ENCODE peak calls at places on chromosomes 12 and 14, in eight cellular contexts. One of them, this sample, is unnamed.

GRCh38 chr12:101018540-101018939 is 191.5 kb downstream of the SLC5A8 start:
- DNase-seq in GM23338: peak; percentile 19
- DNase-seq in H7: no peak
- DNase-seq in hepatocyte: peak; percentile 77
- DNase-seq in lung: no peak
- DNase-seq in stomach: no peak
- DNase-seq in tibial artery: no peak
- DNase-seq in upper lobe of right lung: no peak
- DNase-seq in this sample: no peak

GRCh38 chr12:14366211-14366762 is 805 bp downstream of the ATF7IP start:
- DNase-seq in H7: no peak
- DNase-seq in upper lobe of right lung: no peak
- DNase-seq in lung: no peak
- DNase-seq in GM23338: no peak
- DNase-seq in hepatocyte: peak; percentile 20
- DNase-seq in tibial artery: no peak
- DNase-seq in stomach: no peak
- DNase-seq in this sample: no peak

GRCh38 chr14:51552768-51553426 is 98.8 kb upstream of the FRMD6 start:
- DNase-seq in hepatocyte: peak; percentile 22
- DNase-seq in GM23338: no peak
- DNase-seq in lung: no peak
- DNase-seq in tibial artery: no peak
- DNase-seq in stomach: no peak
- DNase-seq in upper lobe of right lung: no peak
- DNase-seq in H7: no peak
- DNase-seq in this sample: no peak

GRCh38 chr12:68564166-68564565 is 46.5 kb upstream of the RAP1B start:
- DNase-seq in stomach: no peak
- DNase-seq in tibial artery: no peak
- DNase-seq in lung: no peak
- DNase-seq in hepatocyte: no peak
- DNase-seq in H7: no peak
- DNase-seq in upper lobe of right lung: no peak
- DNase-seq in GM23338: no peak
- DNase-seq in this sample: no peak

GRCh38 chr12:107152331-107152730 is 59.0 kb upstream of the CRY1 start:
- DNase-seq in hepatocyte: no peak
- DNase-seq in H7: no peak
- DNase-seq in upper lobe of right lung: no peak
- DNase-seq in lung: no peak
- DNase-seq in tibial artery: no peak
- DNase-seq in stomach: no peak
- DNase-seq in GM23338: no peak
- DNase-seq in this sample: no peak

GRCh38 chr12:14934511-14934910 is 3.8 kb downstream of the ERP27 start:
- DNase-seq in lung: no peak
- DNase-seq in hepatocyte: no peak
- DNase-seq in stomach: no peak
- DNase-seq in upper lobe of right lung: no peak
- DNase-seq in H7: no peak
- DNase-seq in tibial artery: no peak
- DNase-seq in GM23338: no peak
- DNase-seq in this sample: no peak

GRCh38 chr12:100447405-100447804 is 26.3 kb upstream of the NR1H4 start:
- DNase-seq in tibial artery: no peak
- DNase-seq in hepatocyte: no peak
- DNase-seq in lung: no peak
- DNase-seq in stomach: no peak
- DNase-seq in GM23338: peak; percentile 34
- DNase-seq in upper lobe of right lung: no peak
- DNase-seq in H7: peak; percentile 26
- DNase-seq in this sample: no peak

GRCh38 chr12:132444957-132445883 is 44.7 kb upstream of the FBRSL1 start:
- DNase-seq in upper lobe of right lung: no peak
- DNase-seq in tibial artery: no peak
- DNase-seq in H7: peak; percentile 86
- DNase-seq in GM23338: peak; percentile 37
- DNase-seq in lung: peak; percentile 43
- DNase-seq in hepatocyte: no peak
- DNase-seq in stomach: peak; percentile 43
- DNase-seq in this sample: peak; percentile 39

GRCh38 chr14:67263499-67264149 is 22.4 kb downstream of the PALS1 start:
- DNase-seq in GM23338: no peak
- DNase-seq in lung: no peak
- DNase-seq in stomach: no peak
- DNase-seq in hepatocyte: peak; percentile 30
- DNase-seq in H7: no peak
- DNase-seq in upper lobe of right lung: no peak
- DNase-seq in tibial artery: no peak
- DNase-seq in this sample: no peak

GRCh38 chr12:109589240-109589590 is 15.6 kb downstream of the MVK start:
- DNase-seq in GM23338: no peak
- DNase-seq in lung: no peak
- DNase-seq in tibial artery: no peak
- DNase-seq in hepatocyte: no peak
- DNase-seq in upper lobe of right lung: no peak
- DNase-seq in stomach: no peak
- DNase-seq in H7: no peak
- DNase-seq in this sample: no peak

GRCh38 chr14:76981670-76982069 is 46.8 kb downstream of the IRF2BPL start:
- DNase-seq in upper lobe of right lung: no peak
- DNase-seq in tibial artery: no peak
- DNase-seq in hepatocyte: no peak
- DNase-seq in stomach: no peak
- DNase-seq in lung: no peak
- DNase-seq in GM23338: no peak
- DNase-seq in H7: no peak
- DNase-seq in this sample: no peak

GRCh38 chr14:31419179-31420012 is 954 bp downstream of the HEATR5A start:
- DNase-seq in GM23338: no peak
- DNase-seq in upper lobe of right lung: no peak
- DNase-seq in stomach: no peak
- DNase-seq in H7: no peak
- DNase-seq in tibial artery: no peak
- DNase-seq in lung: no peak
- DNase-seq in hepatocyte: peak; percentile 79
- DNase-seq in this sample: no peak

GRCh38 chr12:78406776-78407335 is 457.7 kb upstream of the SYT1 start:
- DNase-seq in H7: no peak
- DNase-seq in GM23338: no peak
- DNase-seq in tibial artery: no peak
- DNase-seq in hepatocyte: no peak
- DNase-seq in lung: no peak
- DNase-seq in upper lobe of right lung: no peak
- DNase-seq in stomach: no peak
- DNase-seq in this sample: no peak

GRCh38 chr12:15116073-15116472 is 105.1 kb downstream of the RERG start:
- DNase-seq in upper lobe of right lung: no peak
- DNase-seq in H7: no peak
- DNase-seq in lung: no peak
- DNase-seq in tibial artery: peak; percentile 65
- DNase-seq in stomach: no peak
- DNase-seq in GM23338: no peak
- DNase-seq in hepatocyte: peak; percentile 4
- DNase-seq in this sample: no peak

GRCh38 chr14:104794099-104794498 is 1.4 kb downstream of the AKT1 start:
- DNase-seq in H7: peak; percentile 99
- DNase-seq in GM23338: no peak
- DNase-seq in hepatocyte: peak; percentile 67
- DNase-seq in lung: peak; percentile 66
- DNase-seq in tibial artery: no peak
- DNase-seq in stomach: peak; percentile 52
- DNase-seq in upper lobe of right lung: peak; percentile 87
- DNase-seq in this sample: peak; percentile 77

GRCh38 chr14:93943052-93943451 is 15.9 kb downstream of the FAM181A start:
- DNase-seq in upper lobe of right lung: no peak
- DNase-seq in H7: no peak
- DNase-seq in GM23338: no peak
- DNase-seq in stomach: no peak
- DNase-seq in lung: no peak
- DNase-seq in tibial artery: no peak
- DNase-seq in hepatocyte: no peak
- DNase-seq in this sample: no peak

GRCh38 chr14:67056684-67057083 is 132.6 kb upstream of the GARIN2 start:
- DNase-seq in hepatocyte: no peak
- DNase-seq in tibial artery: no peak
- DNase-seq in lung: no peak
- DNase-seq in upper lobe of right lung: peak; percentile 48
- DNase-seq in GM23338: no peak
- DNase-seq in H7: no peak
- DNase-seq in stomach: no peak
- DNase-seq in this sample: no peak

GRCh38 chr12:27524839-27525238 is 833 bp downstream of the PPFIBP1 start:
- DNase-seq in tibial artery: no peak
- DNase-seq in upper lobe of right lung: no peak
- DNase-seq in lung: no peak
- DNase-seq in hepatocyte: peak; percentile 28
- DNase-seq in H7: no peak
- DNase-seq in stomach: no peak
- DNase-seq in GM23338: peak; percentile 14
- DNase-seq in this sample: peak; percentile 40
- H3K4me3 ChIP-seq in tibial artery: peak overlapping the region; percentile 78
- H3K4me3 ChIP-seq in upper lobe of right lung: peak overlapping the region; percentile 81
- H3K4me3 ChIP-seq in lung: peak overlapping the region; percentile 41
- H3K4me3 ChIP-seq in hepatocyte: peak overlapping the region; percentile 81
- H3K4me3 ChIP-seq in H7: peak overlapping the region; percentile 84
- H3K4me3 ChIP-seq in stomach: peak overlapping the region; percentile 59
- H3K4me3 ChIP-seq in GM23338: peak overlapping the region; percentile 56
- H3K4me3 ChIP-seq in this sample: peak overlapping the region; percentile 68

GRCh38 chr12:29737616-29738015 is 46.1 kb downstream of the TMTC1 start:
- DNase-seq in lung: no peak
- DNase-seq in H7: no peak
- DNase-seq in GM23338: no peak
- DNase-seq in upper lobe of right lung: no peak
- DNase-seq in stomach: no peak
- DNase-seq in tibial artery: no peak
- DNase-seq in hepatocyte: no peak
- DNase-seq in this sample: no peak

GRCh38 chr12:29733060-29733459 is 50.7 kb downstream of the TMTC1 start:
- DNase-seq in upper lobe of right lung: no peak
- DNase-seq in tibial artery: no peak
- DNase-seq in lung: no peak
- DNase-seq in GM23338: no peak
- DNase-seq in H7: no peak
- DNase-seq in stomach: no peak
- DNase-seq in hepatocyte: no peak
- DNase-seq in this sample: no peak

GRCh38 chr12:29734748-29735147 is 49.0 kb downstream of the TMTC1 start:
- DNase-seq in GM23338: no peak
- DNase-seq in lung: no peak
- DNase-seq in hepatocyte: no peak
- DNase-seq in tibial artery: no peak
- DNase-seq in upper lobe of right lung: no peak
- DNase-seq in H7: no peak
- DNase-seq in stomach: no peak
- DNase-seq in this sample: no peak

GRCh38 chr12:29734299-29734698 is 49.4 kb downstream of the TMTC1 start:
- DNase-seq in stomach: no peak
- DNase-seq in upper lobe of right lung: no peak
- DNase-seq in hepatocyte: no peak
- DNase-seq in tibial artery: no peak
- DNase-seq in lung: no peak
- DNase-seq in GM23338: no peak
- DNase-seq in H7: no peak
- DNase-seq in this sample: no peak

GRCh38 chr12:29735604-29736003 is 48.1 kb downstream of the TMTC1 start:
- DNase-seq in hepatocyte: no peak
- DNase-seq in tibial artery: no peak
- DNase-seq in lung: no peak
- DNase-seq in upper lobe of right lung: no peak
- DNase-seq in GM23338: no peak
- DNase-seq in H7: no peak
- DNase-seq in stomach: no peak
- DNase-seq in this sample: no peak
- H3K4me3 ChIP-seq in hepatocyte: no peak overlapping the region
- H3K4me3 ChIP-seq in tibial artery: no peak overlapping the region
- H3K4me3 ChIP-seq in lung: no peak overlapping the region
- H3K4me3 ChIP-seq in upper lobe of right lung: no peak overlapping the region
- H3K4me3 ChIP-seq in GM23338: no peak overlapping the region
- H3K4me3 ChIP-seq in H7: no peak overlapping the region
- H3K4me3 ChIP-seq in stomach: no peak overlapping the region
- H3K4me3 ChIP-seq in this sample: no peak overlapping the region

GRCh38 chr14:92294506-92294905 is 28.5 kb upstream of the SLC24A4 start:
- DNase-seq in upper lobe of right lung: no peak
- DNase-seq in hepatocyte: no peak
- DNase-seq in stomach: no peak
- DNase-seq in tibial artery: no peak
- DNase-seq in GM23338: no peak
- DNase-seq in lung: no peak
- DNase-seq in H7: no peak
- DNase-seq in this sample: no peak

GRCh38 chr14:92302481-92302880 is 20.5 kb upstream of the SLC24A4 start:
- DNase-seq in GM23338: no peak
- DNase-seq in lung: no peak
- DNase-seq in upper lobe of right lung: no peak
- DNase-seq in tibial artery: no peak
- DNase-seq in H7: no peak
- DNase-seq in hepatocyte: no peak
- DNase-seq in stomach: no peak
- DNase-seq in this sample: no peak

DNA sequence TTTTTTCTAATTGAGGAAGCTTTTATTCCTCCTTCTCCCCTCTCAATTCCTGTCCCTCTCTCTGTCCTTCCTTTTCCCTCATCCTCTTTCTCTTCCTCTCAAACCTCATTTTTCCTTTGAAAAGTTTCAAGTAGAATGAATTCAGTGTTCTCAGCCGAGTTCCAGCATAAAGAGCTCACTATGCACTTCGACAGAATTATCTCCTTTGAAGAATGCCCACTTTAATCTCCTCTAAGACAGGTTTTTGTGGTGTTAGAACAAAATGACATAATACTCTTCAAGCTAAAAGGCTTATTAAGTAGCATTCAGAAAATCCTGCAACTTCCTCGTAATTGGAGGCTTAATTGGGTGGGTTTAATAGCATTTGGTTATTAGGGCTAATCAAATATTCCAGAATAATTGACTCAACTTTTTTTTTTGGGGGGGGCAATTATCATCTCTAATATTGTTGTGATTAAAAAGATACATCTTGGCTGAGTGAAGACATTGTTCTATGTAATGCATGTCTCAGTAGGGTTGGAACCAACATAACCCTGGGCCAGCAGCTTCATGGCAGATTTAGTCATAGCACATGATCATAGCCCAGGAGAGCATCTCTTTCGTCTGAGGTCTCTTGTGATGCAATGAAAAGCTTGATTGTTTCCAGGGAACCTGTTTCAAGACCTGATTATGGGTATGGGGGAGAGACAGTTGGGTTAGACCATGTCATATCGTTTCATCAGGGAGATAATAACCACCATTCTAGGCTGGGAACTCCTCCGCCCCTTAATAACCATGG is 25.0 kb upstream of the SLC24A4 start:
- DNase-seq in stomach: no peak
- DNase-seq in lung: no peak
- DNase-seq in upper lobe of right lung: no peak
- DNase-seq in tibial artery: no peak
- DNase-seq in H7: no peak
- DNase-seq in GM23338: no peak
- DNase-seq in hepatocyte: no peak
- DNase-seq in this sample: no peak
- H3K4me3 ChIP-seq in stomach: no peak overlapping the region
- H3K4me3 ChIP-seq in lung: no peak overlapping the region
- H3K4me3 ChIP-seq in upper lobe of right lung: no peak overlapping the region
- H3K4me3 ChIP-seq in tibial artery: no peak overlapping the region
- H3K4me3 ChIP-seq in H7: no peak overlapping the region
- H3K4me3 ChIP-seq in GM23338: no peak overlapping the region
- H3K4me3 ChIP-seq in hepatocyte: no peak overlapping the region
- H3K4me3 ChIP-seq in this sample: no peak overlapping the region

GRCh38 chr14:73239463-73240241 is 2.3 kb downstream of the PAPLN start:
- DNase-seq in hepatocyte: peak; percentile 43
- DNase-seq in lung: no peak
- DNase-seq in H7: peak; percentile 92
- DNase-seq in upper lobe of right lung: no peak
- DNase-seq in tibial artery: no peak
- DNase-seq in GM23338: peak; percentile 77
- DNase-seq in stomach: no peak
- DNase-seq in this sample: no peak
- H3K4me3 ChIP-seq in hepatocyte: no peak overlapping the region
- H3K4me3 ChIP-seq in lung: no peak overlapping the region
- H3K4me3 ChIP-seq in H7: peak overlapping the region; percentile 22
- H3K4me3 ChIP-seq in upper lobe of right lung: peak overlapping the region; percentile 43
- H3K4me3 ChIP-seq in tibial artery: peak overlapping the region; percentile 41
- H3K4me3 ChIP-seq in GM23338: peak overlapping the region; percentile 69
- H3K4me3 ChIP-seq in stomach: peak overlapping the region; percentile 50
- H3K4me3 ChIP-seq in this sample: peak overlapping the region; percentile 16